ENCODE peak calls at places on chromosomes 2 and 18, in ten cellular contexts. I, L, O, K, D, F, H, S, P and Z are unnamed samples.
A peak's percentile ranks its signal among the peaks of the same experiment; 100 is the strongest.

GRCh38 chr2:10407841-10408648 is 40.1 kb downstream of the ODC1 start:
- DNase-seq in I (no peak), L (peak; percentile 68), O (peak; percentile 88), K (peak; percentile 87), D (peak; percentile 85), F (peak; percentile 36), H (peak; percentile 76), S (peak; percentile 20), P (peak; percentile 32), Z (peak; percentile 86)

GRCh38 chr2:202030676-202031075 is 3.0 kb upstream of the FZD7 start:
- DNase-seq in I (no peak), L (peak; percentile 35), O (no peak), K (no peak), D (no peak), F (no peak), H (no peak), S (no peak), P (no peak), Z (no peak)

GRCh38 chr2:61677306-61677705 is 139.2 kb upstream of the XPO1 start:
- DNase-seq in I (no peak), L (no peak), O (no peak), K (no peak), D (no peak), F (no peak), H (no peak), S (no peak), P (no peak), Z (no peak)

GRCh38 chr2:121151311-121152109 is 133.5 kb downstream of the TFCP2L1 start:
- DNase-seq in I (no peak), L (no peak), O (no peak), K (peak; percentile 83), D (no peak), F (no peak), H (no peak), S (no peak), P (no peak), Z (no peak)

GRCh38 chr2:232365621-232366321 is 12.8 kb upstream of the ALPP start:
- DNase-seq in I (no peak), L (peak; percentile 19), O (peak; percentile 78), K (no peak), D (no peak), F (peak; percentile 24), H (no peak), S (no peak), P (no peak), Z (peak; percentile 78)

GRCh38 chr18:22505136-22505535 is 87.4 kb upstream of the CTAGE1 start:
- DNase-seq in I (no peak), L (no peak), O (peak; percentile 49), K (no peak), D (peak; percentile 25), F (no peak), H (no peak), S (no peak), P (no peak), Z (no peak)

GRCh38 chr2:134470561-134471168 is 216.8 kb downstream of the MGAT5 start:
- DNase-seq in I (no peak), L (no peak), O (no peak), K (no peak), D (no peak), F (no peak), H (no peak), S (no peak), P (no peak), Z (no peak)

GRCh38 chr18:77068321-77068841 is 64.2 kb downstream of the MBP start:
- DNase-seq in I (no peak), L (peak; percentile 53), O (peak; percentile 59), K (no peak), D (peak; percentile 46), F (no peak), H (no peak), S (no peak), P (no peak), Z (peak; percentile 81)

GRCh38 chr2:62149708-62150107 is 46.2 kb upstream of the B3GNT2 start:
- DNase-seq in I (peak; percentile 36), L (peak; percentile 88), O (peak; percentile 91), K (no peak), D (peak; percentile 60), F (no peak), H (no peak), S (no peak), P (no peak), Z (no peak)

GRCh38 chr18:22185298-22185697 is 15.9 kb downstream of the GATA6 start:
- DNase-seq in I (no peak), L (no peak), O (no peak), K (no peak), D (no peak), F (no peak), H (peak; percentile 44), S (no peak), P (no peak), Z (no peak)

GRCh38 chr2:201628545-201628944 is 14.8 kb downstream of the TMEM237 start:
- DNase-seq in I (no peak), L (peak; percentile 8), O (peak; percentile 58), K (no peak), D (no peak), F (no peak), H (no peak), S (no peak), P (no peak), Z (peak; percentile 45)

GRCh38 chr2:94762600-94762999 is 108.6 kb upstream of the TEKT4 start:
- DNase-seq in I (no peak), L (no peak), O (no peak), K (no peak), D (no peak), F (no peak), H (no peak), S (no peak), P (no peak), Z (no peak)

GRCh38 chr18:10442551-10442971 is 11.9 kb upstream of the APCDD1 start:
- DNase-seq in I (no peak), L (no peak), O (no peak), K (no peak), D (no peak), F (no peak), H (no peak), S (no peak), P (no peak), Z (no peak)

GRCh38 chr2:191436368-191437055 is 191.3 kb downstream of the MYO1B start:
- DNase-seq in I (no peak), L (no peak), O (no peak), K (no peak), D (no peak), F (no peak), H (no peak), S (no peak), P (no peak), Z (no peak)

GRCh38 chr2:210818473-210818872 is 262.1 kb downstream of the CPS1 start:
- DNase-seq in I (no peak), L (no peak), O (no peak), K (no peak), D (no peak), F (no peak), H (no peak), S (no peak), P (no peak), Z (no peak)

GRCh38 chr2:52881606-52882005 is 886.0 kb upstream of the CHAC2 start:
- DNase-seq in I (no peak), L (peak; percentile 68), O (no peak), K (no peak), D (peak; percentile 35), F (no peak), H (no peak), S (no peak), P (no peak), Z (no peak)

GRCh38 chr2:176464886-176465564 is 195.8 kb downstream of the MTX2 start:
- DNase-seq in I (no peak), L (no peak), O (no peak), K (no peak), D (no peak), F (peak; percentile 72), H (no peak), S (no peak), P (no peak), Z (no peak)

GRCh38 chr2:66569321-66569851 is 134.5 kb downstream of the MEIS1 start:
- DNase-seq in I (no peak), L (peak; percentile 69), O (peak; percentile 57), K (no peak), D (peak; percentile 81), F (no peak), H (no peak), S (no peak), P (no peak), Z (no peak)